ENCODE peak calls at places on chromosomes 6 and 20, in four cellular contexts. O, Z, Y and U are unnamed samples.

GRCh38 chr20:3902041-3902440 is 12.9 kb downstream of the PANK2 start:
- DNase-seq in O (no peak), Z (no peak), Y (no peak), U (no peak)

GRCh38 chr6:123640567-123641187 is 3.9 kb upstream of the TRDN start:
- DNase-seq in O (no peak), Z (no peak), Y (no peak), U (no peak)

GRCh38 chr6:44524491-44525227 is 137.2 kb downstream of the CDC5L start:
- DNase-seq in O (no peak), Z (no peak), Y (no peak), U (no peak)

GRCh38 chr6:138724015-138724414 is 49.6 kb upstream of the CCDC28A start:
- DNase-seq in O (no peak), Z (peak), Y (no peak), U (peak)

GRCh38 chr6:41574002-41574401 is 27.8 kb downstream of the FOXP4 start:
- DNase-seq in O (no peak), Z (no peak), Y (no peak), U (no peak)

GRCh38 chr6:149237464-149237863 is 80.0 kb upstream of the TAB2 start:
- DNase-seq in O (no peak), Z (no peak), Y (no peak), U (no peak)

GRCh38 chr20:50876063-50876685 is 55.1 kb downstream of the ADNP start:
- DNase-seq in O (no peak), Z (no peak), Y (no peak), U (no peak)

GRCh38 chr6:24205020-24205492 is 79.0 kb downstream of the NRSN1 start:
- DNase-seq in O (no peak), Z (peak), Y (no peak), U (no peak)

GRCh38 chr6:109458774-109459531 is 3.4 kb upstream of the MICAL1 start:
- DNase-seq in O (peak), Z (no peak), Y (no peak), U (no peak)

GRCh38 chr20:39985276-39985675 is 703.8 kb downstream of the MAFB start:
- DNase-seq in O (no peak), Z (no peak), Y (no peak), U (no peak)

GRCh38 chr6:74606488-74607135 is 599.2 kb downstream of the COL12A1 start:
- DNase-seq in O (no peak), Z (peak), Y (no peak), U (no peak)

GRCh38 chr6:163572612-163573011 is 158.1 kb downstream of the QKI start:
- DNase-seq in O (no peak), Z (no peak), Y (no peak), U (no peak)

GRCh38 chr6:111676383-111676782 is 70.7 kb upstream of the TRAF3IP2 start:
- DNase-seq in O (no peak), Z (no peak), Y (no peak), U (no peak)

GRCh38 chr20:41048475-41049242 is 20.0 kb downstream of the TOP1 start:
- DNase-seq in O (no peak), Z (no peak), Y (no peak), U (no peak)

GRCh38 chr6:100311707-100312266 is 152.9 kb downstream of the SIM1 start:
- DNase-seq in O (no peak), Z (peak), Y (no peak), U (no peak)

GRCh38 chr6:122286512-122286911 is 112.9 kb upstream of the HSF2 start:
- DNase-seq in O (no peak), Z (no peak), Y (no peak), U (no peak)

GRCh38 chr20:14921546-14921945 is 584.1 kb upstream of the FLRT3 start:
- DNase-seq in O (no peak), Z (peak), Y (no peak), U (no peak)

GRCh38 chr20:46348972-46349741 is 40.9 kb upstream of the CDH22 start:
- DNase-seq in O (peak), Z (no peak), Y (peak), U (peak)

GRCh38 chr20:63891061-63892002 is 3.6 kb upstream of the DNAJC5 start:
- DNase-seq in O (no peak), Z (no peak), Y (no peak), U (no peak)

GRCh38 chr20:35615667-35616464 is at the start of gene SPAG4:
- DNase-seq in O (peak), Z (peak), Y (peak), U (peak)

GRCh38 chr6:45031601-45032000 is 296.5 kb upstream of the RUNX2 start:
- DNase-seq in O (no peak), Z (no peak), Y (no peak), U (no peak)

GRCh38 chr6:147135211-147135672 is 69.0 kb upstream of the STXBP5 start:
- DNase-seq in O (no peak), Z (peak), Y (no peak), U (no peak)

GRCh38 chr6:34151321-34152041 is 5.6 kb upstream of the GRM4 start:
- DNase-seq in O (no peak), Z (no peak), Y (no peak), U (no peak)

GRCh38 chr6:120826253-120826652 is 508.0 kb downstream of the TBC1D32 start:
- DNase-seq in O (no peak), Z (no peak), Y (no peak), U (no peak)

GRCh38 chr6:68445926-68446325 is 189.2 kb upstream of the ADGRB3 start:
- DNase-seq in O (no peak), Z (no peak), Y (no peak), U (no peak)

GRCh38 chr6:75203721-75204120 is 2.1 kb downstream of the COL12A1 start:
- DNase-seq in O (no peak), Z (peak), Y (no peak), U (no peak)

GRCh38 chr20:40688129-40689099 is 622 bp downstream of the MAFB start:
- DNase-seq in O (no peak), Z (peak), Y (no peak), U (peak)

GRCh38 chr20:12623870-12624269 is 384.9 kb upstream of the SPTLC3 start:
- DNase-seq in O (no peak), Z (no peak), Y (no peak), U (no peak)

GRCh38 chr6:158232445-158233213 is 64.5 kb downstream of the GTF2H5 start:
- DNase-seq in O (peak), Z (peak), Y (peak), U (peak)

GRCh38 chr20:53057579-53057978 is 85.4 kb downstream of the TSHZ2 start:
- DNase-seq in O (no peak), Z (no peak), Y (no peak), U (no peak)

GRCh38 chr20:2539341-2539740 is 3.0 kb downstream of the TMC2 start:
- DNase-seq in O (no peak), Z (no peak), Y (no peak), U (no peak)

GRCh38 chr6:139449611-139450000 is 75.2 kb upstream of the CITED2 start:
- DNase-seq in O (no peak), Z (peak), Y (no peak), U (no peak)

GRCh38 chr6:11851405-11851804 is 72.8 kb upstream of the ADTRP start:
- DNase-seq in O (no peak), Z (peak), Y (no peak), U (no peak)

GRCh38 chr20:57498425-57499400 is 26.2 kb downstream of the CTCFL start:
- DNase-seq in O (no peak), Z (no peak), Y (no peak), U (peak)

GRCh38 chr6:5851261-5851757 is 155.4 kb downstream of the NRN1 start:
- DNase-seq in O (peak), Z (peak), Y (peak), U (peak)

GRCh38 chr6:156890627-156891300 is 113.6 kb downstream of the ARID1B start:
- DNase-seq in O (no peak), Z (peak), Y (no peak), U (no peak)
- H3K27ac ChIP-seq in O (no peak), Z (no peak), Y (no peak), U (no peak)

DNA sequence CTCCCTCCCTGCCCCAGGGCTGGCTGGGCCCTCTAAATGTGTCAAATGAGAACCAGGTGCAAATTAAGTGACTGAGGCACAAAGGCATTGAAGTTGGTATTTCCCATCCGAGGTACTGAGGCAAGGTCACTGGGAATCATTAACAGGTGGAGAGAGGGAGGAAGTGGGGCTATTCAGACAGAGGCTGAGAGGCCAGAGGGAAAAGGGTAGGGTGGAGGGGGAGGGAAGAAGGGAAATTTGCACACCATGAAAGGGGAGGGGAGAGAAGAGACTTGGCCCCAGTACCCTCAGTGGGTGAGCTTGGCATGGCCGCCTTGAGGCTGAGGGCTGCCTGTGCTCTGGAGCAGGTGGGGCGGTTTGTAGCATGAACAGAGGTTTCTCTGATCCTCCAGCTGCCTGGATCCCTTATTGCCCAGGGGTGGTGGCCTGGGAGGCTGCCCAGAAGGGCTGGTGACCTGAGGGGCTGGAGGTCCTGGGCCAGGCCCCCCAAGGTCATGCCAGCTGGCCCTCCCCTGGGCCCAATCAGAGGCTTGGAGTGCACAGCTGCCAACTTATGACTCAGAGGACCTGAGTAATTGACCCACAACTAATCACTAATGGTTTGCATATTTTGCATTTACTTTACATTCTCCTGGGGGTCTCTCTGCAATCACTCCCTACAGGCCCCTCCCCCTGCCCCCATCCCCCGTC is 40.3 kb upstream of the ZFAND3 start:
- DNase-seq in O (no peak), Z (peak), Y (no peak), U (no peak)
- H3K27ac ChIP-seq in O (no peak), Z (no peak), Y (no peak), U (no peak)

GRCh38 chr6:30073489-30074240 is 1.9 kb downstream of the RNF39 start:
- DNase-seq in O (no peak), Z (no peak), Y (no peak), U (no peak)

GRCh38 chr6:30075987-30076311 is 380 bp upstream of the RNF39 start:
- DNase-seq in O (no peak), Z (no peak), Y (no peak), U (no peak)

GRCh38 chr6:30075094-30075986 is at the start of gene RNF39:
- DNase-seq in O (no peak), Z (no peak), Y (no peak), U (no peak)

GRCh38 chr6:30076333-30076732 is 764 bp upstream of the RNF39 start:
- DNase-seq in O (no peak), Z (no peak), Y (no peak), U (no peak)

GRCh38 chr6:30074331-30075093 is 1.1 kb downstream of the RNF39 start:
- DNase-seq in O (no peak), Z (no peak), Y (no peak), U (no peak)
- H3K27ac ChIP-seq in O (no peak), Z (no peak), Y (no peak), U (no peak)

DNA sequence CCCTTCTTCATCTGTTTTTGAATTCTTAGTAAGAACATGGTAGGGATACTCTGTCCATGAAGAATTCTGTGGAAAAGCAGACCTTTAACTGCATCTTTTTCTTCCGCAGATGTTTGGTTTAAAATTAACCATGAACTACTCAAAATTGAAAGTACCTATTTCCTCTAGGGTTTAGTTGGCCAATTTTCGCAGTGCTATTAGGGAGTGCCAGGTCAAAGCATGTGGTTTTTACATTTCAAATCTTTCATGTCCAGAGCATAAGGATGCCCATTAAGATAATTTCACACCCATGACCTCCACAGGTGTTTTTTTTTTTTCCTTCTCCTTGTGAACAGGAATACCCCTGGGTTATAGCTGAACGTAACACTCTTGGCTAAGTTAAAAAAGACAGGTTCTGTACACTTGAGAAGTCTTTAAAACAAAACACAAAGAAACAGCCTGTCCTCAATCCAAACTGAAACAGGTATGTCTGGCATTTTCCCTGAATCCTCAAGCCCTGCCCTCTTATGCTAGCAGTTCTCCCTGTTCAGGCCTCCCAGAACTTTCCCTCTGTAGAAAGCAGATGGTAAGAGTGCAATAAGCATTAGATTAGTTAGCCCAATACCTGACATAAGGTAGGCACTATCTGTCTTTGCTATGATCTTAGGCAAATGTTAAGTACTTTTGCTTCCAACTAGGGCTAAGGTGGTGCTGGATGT is 67.1 kb downstream of the ELOVL5 start:
- DNase-seq in O (no peak), Z (no peak), Y (no peak), U (no peak)
- H3K27ac ChIP-seq in O (no peak), Z (no peak), Y (no peak), U (peak)

GRCh38 chr20:44720617-44720993 is 5.4 kb downstream of the CCN5 start:
- DNase-seq in O (no peak), Z (peak), Y (no peak), U (no peak)
- H3K27ac ChIP-seq in O (no peak), Z (peak), Y (no peak), U (peak)

GRCh38 chr6:3075522-3076113 is 7.3 kb downstream of the RIPK1 start:
- DNase-seq in O (no peak), Z (no peak), Y (no peak), U (no peak)
- H3K27ac ChIP-seq in O (no peak), Z (peak), Y (peak), U (no peak)

DNA sequence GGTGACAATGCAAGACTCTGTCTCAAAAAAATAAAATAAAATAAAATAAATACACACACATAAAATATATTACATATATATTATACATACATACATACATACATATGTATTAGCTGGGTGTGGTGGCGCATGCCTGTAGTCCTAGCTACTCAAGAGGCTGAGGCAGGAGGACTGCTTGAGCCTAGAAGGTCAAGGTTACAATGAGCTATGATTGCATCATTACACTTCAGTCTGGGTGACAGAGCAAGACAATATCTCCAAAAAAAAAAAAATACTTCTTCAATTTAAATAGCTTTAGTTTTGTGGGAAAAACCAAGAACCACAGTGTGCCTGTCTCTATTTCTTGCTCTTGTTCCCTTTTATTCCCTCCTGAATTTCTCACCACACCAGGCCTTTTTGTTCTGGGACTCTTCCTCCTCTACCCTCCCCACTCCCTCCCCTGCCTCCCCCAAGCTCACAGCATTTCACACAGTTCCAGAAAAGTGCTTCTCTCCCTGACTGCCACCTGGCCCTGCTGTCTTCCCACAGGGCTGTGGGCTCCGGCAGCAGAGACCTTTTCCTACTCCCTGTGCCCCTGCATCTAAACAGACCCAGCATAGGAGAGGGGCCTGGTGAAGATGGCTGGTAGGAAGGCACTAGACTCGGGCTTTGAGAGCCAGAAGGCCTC is 1.3 kb downstream of the C20orf203 start:
- DNase-seq in O (no peak), Z (no peak), Y (no peak), U (no peak)
- H3K27ac ChIP-seq in O (peak), Z (no peak), Y (no peak), U (no peak)

GRCh38 chr6:136421537-136422158 is 128.6 kb downstream of the MAP7 start:
- DNase-seq in O (no peak), Z (no peak), Y (no peak), U (no peak)

GRCh38 chr6:136426627-136427377 is 123.4 kb downstream of the MAP7 start:
- DNase-seq in O (no peak), Z (no peak), Y (no peak), U (no peak)

GRCh38 chr6:136424901-136425300 is 125.3 kb downstream of the MAP7 start:
- DNase-seq in O (no peak), Z (no peak), Y (no peak), U (no peak)

GRCh38 chr6:136425793-136426192 is 124.4 kb downstream of the MAP7 start:
- DNase-seq in O (no peak), Z (no peak), Y (no peak), U (no peak)

GRCh38 chr6:136424450-136424849 is 125.8 kb downstream of the MAP7 start:
- DNase-seq in O (no peak), Z (no peak), Y (no peak), U (no peak)
- H3K27ac ChIP-seq in O (no peak), Z (no peak), Y (no peak), U (no peak)

GRCh38 chr6:169144356-169144755 is 109.3 kb downstream of the THBS2 start:
- DNase-seq in O (no peak), Z (no peak), Y (no peak), U (no peak)

GRCh38 chr6:169145476-169145875 is 108.2 kb downstream of the THBS2 start:
- DNase-seq in O (no peak), Z (no peak), Y (no peak), U (no peak)

GRCh38 chr6:169145991-169146501 is 107.6 kb downstream of the THBS2 start:
- DNase-seq in O (no peak), Z (peak), Y (no peak), U (no peak)

GRCh38 chr6:169141706-169142705 is 111.6 kb downstream of the THBS2 start:
- DNase-seq in O (no peak), Z (peak), Y (no peak), U (peak)

DNA sequence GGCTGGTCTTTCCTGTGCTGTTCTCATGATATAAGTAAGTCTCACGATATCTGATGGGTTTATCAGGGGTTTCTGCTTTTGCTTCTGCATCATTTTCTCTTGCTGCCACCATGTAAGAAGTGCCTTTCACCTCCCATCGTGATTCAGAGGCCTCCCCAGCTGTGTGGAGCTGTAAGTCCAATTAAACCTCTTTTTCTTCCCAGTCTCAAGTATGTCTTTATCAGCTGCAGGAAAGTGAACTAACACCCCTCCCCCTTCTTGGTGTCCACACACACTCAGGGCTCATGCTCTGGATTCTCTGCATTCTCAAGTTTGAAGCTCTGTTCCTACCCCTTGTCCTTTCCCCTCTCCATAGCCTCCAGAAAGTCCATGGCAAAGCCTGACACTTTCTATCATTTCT is 107.1 kb downstream of the THBS2 start:
- DNase-seq in O (no peak), Z (no peak), Y (no peak), U (no peak)
- H3K27ac ChIP-seq in O (no peak), Z (no peak), Y (no peak), U (no peak)